ENCODE peak calls at places on chromosomes 3 and 15, in nine cellular contexts. O is AG04450; Q is mesendoderm; E is GM23338; T is mesenchymal stem cell; J is CD8-positive, alpha-beta memory T cell; S is pancreas; R is aorta; K is GM06990. W is an unnamed sample. For H3K27me3, the result is how much of the 10 kb centered on the place peaks cover.

GRCh38 chr3:194112120-194113106 is 23.5 kb upstream of the HES1 start:
- DNase-seq in R (no peak), K (no peak), S (peak), T (no peak), Q (peak), O (no peak), E (no peak), J (no peak), W (peak)

GRCh38 chr15:29670945-29671307 is 151.3 kb downstream of the TJP1 start:
- DNase-seq in J (no peak), R (no peak), T (peak), Q (no peak), E (no peak), K (no peak), S (peak), O (no peak), W (no peak)

GRCh38 chr15:76185716-76186115 is 125.6 kb downstream of the ETFA start:
- DNase-seq in T (peak), R (no peak), J (no peak), Q (peak), K (peak), E (peak), O (peak), S (no peak), W (no peak)

GRCh38 chr15:64865998-64866520 is 24.3 kb downstream of the PLEKHO2 start:
- DNase-seq in J (no peak), E (peak), K (no peak), R (peak), O (peak), Q (peak), T (peak), S (no peak), W (no peak)

GRCh38 chr15:99507732-99508571 is 57.8 kb upstream of the MEF2A start:
- DNase-seq in K (no peak), Q (no peak), O (no peak), S (no peak), J (no peak), E (no peak), T (peak), R (peak), W (no peak)

GRCh38 chr3:14304101-14305045 is 98.0 kb upstream of the SLC6A6 start:
- DNase-seq in O (no peak), E (no peak), S (no peak), R (no peak), Q (no peak), T (no peak), K (no peak), J (no peak), W (no peak)

GRCh38 chr3:4565806-4566501 is 72.8 kb downstream of the ITPR1 start:
- DNase-seq in Q (no peak), T (no peak), E (no peak), S (no peak), R (no peak), J (no peak), K (no peak), O (no peak), W (no peak)

GRCh38 chr3:175564335-175564734 is 705.2 kb downstream of the NAALADL2 start:
- DNase-seq in Q (no peak), K (no peak), T (peak), R (no peak), E (no peak), J (no peak), O (peak), S (no peak), W (no peak)

GRCh38 chr15:98547741-98548166 is 100.6 kb upstream of the IGF1R start:
- DNase-seq in J (no peak), S (peak), O (no peak), R (no peak), T (peak), E (peak), Q (peak), K (no peak), W (no peak)

GRCh38 chr3:13506680-13507079 is 26.6 kb downstream of the HDAC11 start:
- DNase-seq in R (peak), K (no peak), O (no peak), T (no peak), E (no peak), S (no peak), Q (no peak), J (no peak), W (no peak)

GRCh38 chr3:27623085-27623753 is 98.9 kb downstream of the EOMES start:
- DNase-seq in S (no peak), T (peak), Q (no peak), J (no peak), R (peak), O (no peak), K (no peak), E (no peak), W (peak)

GRCh38 chr15:60795471-60795870 is 316.5 kb upstream of the ICE2 start:
- DNase-seq in J (no peak), O (no peak), T (no peak), K (no peak), S (no peak), Q (no peak), R (no peak), E (no peak), W (no peak)

GRCh38 chr3:116836286-116836685 is 126.7 kb downstream of the TUSC7 start:
- DNase-seq in O (no peak), K (no peak), E (no peak), R (no peak), Q (no peak), S (no peak), J (no peak), T (peak), W (no peak)

GRCh38 chr3:58471025-58471887 is 20.6 kb upstream of the KCTD6 start:
- DNase-seq in S (peak), K (no peak), O (peak), R (no peak), Q (peak), J (peak), E (no peak), T (peak), W (peak)

GRCh38 chr15:47548189-47548588 is 169.1 kb upstream of the SEMA6D start:
- DNase-seq in Q (no peak), O (no peak), J (no peak), E (no peak), T (no peak), K (no peak), R (no peak), S (no peak), W (no peak)

GRCh38 chr3:188863999-188864406 is 307.8 kb upstream of the TPRG1 start:
- DNase-seq in T (peak), J (no peak), O (peak), Q (no peak), S (no peak), R (no peak), E (no peak), K (no peak), W (no peak)

GRCh38 chr15:48176097-48176496 is 2.0 kb downstream of the MYEF2 start:
- DNase-seq in E (no peak), J (no peak), R (no peak), Q (no peak), T (peak), K (no peak), O (no peak), S (no peak), W (no peak)

GRCh38 chr3:128557531-128558280 is 64.7 kb upstream of the GATA2 start:
- DNase-seq in R (no peak), Q (no peak), O (no peak), J (no peak), T (no peak), S (no peak), E (no peak), K (no peak), W (no peak)
- H3K27me3 ChIP-seq in R (under half), Q (under half), O (under half), J (under half), T (half or more), S (under half), E (under half), K (under half), W (under half)

GRCh38 chr3:66609660-66610547 is 109.1 kb upstream of the LRIG1 start:
- DNase-seq in O (peak), J (no peak), E (peak), K (no peak), T (no peak), R (no peak), S (peak), Q (peak), W (no peak)
- H3K4me3 ChIP-seq in O (no peak), J (no peak), E (no peak), K (no peak), T (no peak), R (no peak), S (no peak), Q (no peak), W (no peak)

GRCh38 chr3:128488636-128488994 is 4.4 kb downstream of the GATA2 start:
- DNase-seq in T (no peak), Q (peak), O (no peak), K (no peak), J (no peak), E (peak), R (no peak), S (no peak), W (no peak)

GRCh38 chr3:128491071-128491899 is 1.7 kb downstream of the GATA2 start:
- DNase-seq in E (no peak), S (peak), K (no peak), R (no peak), O (no peak), Q (no peak), J (no peak), T (no peak), W (peak)

GRCh38 chr3:128490650-128491070 is 2.3 kb downstream of the GATA2 start:
- DNase-seq in S (no peak), J (no peak), Q (peak), T (no peak), E (no peak), O (no peak), K (no peak), R (no peak), W (no peak)

GRCh38 chr3:128488995-128489859 is 3.8 kb downstream of the GATA2 start:
- DNase-seq in O (no peak), S (peak), Q (peak), R (no peak), K (no peak), T (peak), J (no peak), E (peak), W (peak)

GRCh38 chr3:128489860-128490649 is 2.9 kb downstream of the GATA2 start:
- DNase-seq in O (no peak), J (no peak), T (peak), K (no peak), E (peak), S (peak), R (no peak), Q (peak), W (peak)
- H3K27me3 ChIP-seq in O (under half), J (half or more), T (half or more), K (under half), E (half or more), S (under half), R (under half), Q (half or more), W (under half)

GRCh38 chr15:56045068-56045748 is 51.8 kb upstream of the NEDD4 start:
- DNase-seq in R (no peak), J (no peak), K (no peak), S (no peak), O (no peak), Q (no peak), T (no peak), E (no peak), W (no peak)
- H3K4me3 ChIP-seq in R (no peak), J (no peak), K (no peak), S (no peak), O (no peak), Q (no peak), T (no peak), E (no peak), W (no peak)

GRCh38 chr15:88709960-88710715 is 71.3 kb downstream of the ISG20 start:
- DNase-seq in O (no peak), Q (no peak), E (no peak), R (no peak), J (no peak), K (no peak), S (no peak), T (no peak), W (no peak)
- H3K27me3 ChIP-seq in O (under half), Q (under half), E (under half), R (under half), J (under half), K (under half), S (under half), T (under half), W (under half)

DNA sequence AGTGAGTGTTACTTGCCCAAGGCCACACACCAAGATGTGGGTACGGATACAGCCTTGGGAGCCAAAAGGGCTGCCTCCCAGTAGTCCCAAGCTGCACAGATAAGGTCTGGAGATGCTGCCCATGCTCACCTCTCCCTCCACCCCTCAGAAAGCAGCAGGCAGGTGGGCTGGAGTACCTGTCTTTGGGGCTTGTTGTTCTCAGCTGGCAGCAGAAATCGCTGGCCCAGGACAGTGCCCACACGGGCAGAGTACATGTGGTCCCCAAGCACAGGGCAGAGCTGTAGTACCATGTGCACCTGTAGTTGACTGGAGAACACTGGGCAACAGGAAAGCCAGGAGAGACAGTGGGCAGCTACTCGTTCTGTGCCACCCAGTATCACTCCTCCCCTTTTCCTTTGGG is 5.0 kb downstream of the RPUSD3 start:
- DNase-seq in K (no peak), T (no peak), E (no peak), S (no peak), Q (no peak), O (no peak), R (no peak), J (no peak), W (no peak)
- H3K4me3 ChIP-seq in K (no peak), T (no peak), E (no peak), S (no peak), Q (no peak), O (no peak), R (no peak), J (no peak), W (no peak)